ENCODE peak calls at places on chromosomes 12 and 14, in eight cellular contexts. One of them, this sample, is unnamed.

GRCh38 chr14:90603336-90603735 is 206.5 kb downstream of the CALM1 start:
- DNase-seq in endothelial cell of umbilical vein: peak; percentile 72
- DNase-seq in stomach: no peak
- DNase-seq in spleen: no peak
- DNase-seq in breast epithelium: no peak
- DNase-seq in SK-N-SH: no peak
- DNase-seq in transverse colon: no peak
- DNase-seq in HCT116: no peak
- DNase-seq in this sample: no peak

GRCh38 chr12:49296034-49296835 is 1.3 kb downstream of the PRPH start:
- DNase-seq in endothelial cell of umbilical vein: no peak
- DNase-seq in stomach: peak; percentile 57
- DNase-seq in spleen: peak; percentile 86
- DNase-seq in breast epithelium: no peak
- DNase-seq in SK-N-SH: peak; percentile 39
- DNase-seq in transverse colon: peak; percentile 66
- DNase-seq in HCT116: no peak
- DNase-seq in this sample: no peak

GRCh38 chr12:92034858-92035401 is 110.7 kb downstream of the BTG1 start:
- DNase-seq in endothelial cell of umbilical vein: peak; percentile 87
- DNase-seq in stomach: peak; percentile 59
- DNase-seq in spleen: peak; percentile 85
- DNase-seq in breast epithelium: peak; percentile 61
- DNase-seq in SK-N-SH: peak; percentile 40
- DNase-seq in transverse colon: peak; percentile 73
- DNase-seq in HCT116: peak; percentile 6
- DNase-seq in this sample: peak; percentile 84

GRCh38 chr14:23910081-23910875 is 43.3 kb upstream of the DHRS4 start:
- DNase-seq in endothelial cell of umbilical vein: peak; percentile 58
- DNase-seq in stomach: peak; percentile 69
- DNase-seq in spleen: no peak
- DNase-seq in breast epithelium: no peak
- DNase-seq in SK-N-SH: peak; percentile 73
- DNase-seq in transverse colon: peak; percentile 54
- DNase-seq in HCT116: peak; percentile 38
- DNase-seq in this sample: no peak

GRCh38 chr14:101123639-101124525 is 220.4 kb upstream of the RTL1 start:
- DNase-seq in endothelial cell of umbilical vein: no peak
- DNase-seq in stomach: peak; percentile 17
- DNase-seq in spleen: no peak
- DNase-seq in breast epithelium: no peak
- DNase-seq in SK-N-SH: peak; percentile 11
- DNase-seq in transverse colon: no peak
- DNase-seq in HCT116: no peak
- DNase-seq in this sample: peak; percentile 2

GRCh38 chr12:108237272-108237671 is 101.8 kb downstream of the CMKLR1 start:
- DNase-seq in endothelial cell of umbilical vein: no peak
- DNase-seq in stomach: no peak
- DNase-seq in spleen: no peak
- DNase-seq in breast epithelium: no peak
- DNase-seq in SK-N-SH: no peak
- DNase-seq in transverse colon: no peak
- DNase-seq in HCT116: peak; percentile 40
- DNase-seq in this sample: no peak

GRCh38 chr12:105983622-105984325 is 155.0 kb downstream of the NUAK1 start:
- DNase-seq in endothelial cell of umbilical vein: no peak
- DNase-seq in stomach: no peak
- DNase-seq in spleen: no peak
- DNase-seq in breast epithelium: peak; percentile 19
- DNase-seq in SK-N-SH: no peak
- DNase-seq in transverse colon: no peak
- DNase-seq in HCT116: no peak
- DNase-seq in this sample: no peak

GRCh38 chr12:1553546-1553945 is 40.8 kb downstream of the FBXL14 start:
- DNase-seq in endothelial cell of umbilical vein: no peak
- DNase-seq in stomach: no peak
- DNase-seq in spleen: no peak
- DNase-seq in breast epithelium: no peak
- DNase-seq in SK-N-SH: no peak
- DNase-seq in transverse colon: no peak
- DNase-seq in HCT116: no peak
- DNase-seq in this sample: no peak

GRCh38 chr12:90036641-90037040 is 328.0 kb upstream of the ATP2B1 start:
- DNase-seq in endothelial cell of umbilical vein: peak; percentile 13
- DNase-seq in stomach: no peak
- DNase-seq in spleen: no peak
- DNase-seq in breast epithelium: no peak
- DNase-seq in SK-N-SH: no peak
- DNase-seq in transverse colon: no peak
- DNase-seq in HCT116: no peak
- DNase-seq in this sample: no peak

GRCh38 chr12:571795-572531 is 91.3 kb downstream of the NINJ2 start:
- DNase-seq in endothelial cell of umbilical vein: peak; percentile 6
- DNase-seq in stomach: peak; percentile 40
- DNase-seq in spleen: no peak
- DNase-seq in breast epithelium: no peak
- DNase-seq in SK-N-SH: no peak
- DNase-seq in transverse colon: no peak
- DNase-seq in HCT116: peak; percentile 19
- DNase-seq in this sample: no peak

GRCh38 chr14:28681681-28682080 is 84.9 kb upstream of the FOXG1 start:
- DNase-seq in endothelial cell of umbilical vein: no peak
- DNase-seq in stomach: no peak
- DNase-seq in spleen: no peak
- DNase-seq in breast epithelium: no peak
- DNase-seq in SK-N-SH: no peak
- DNase-seq in transverse colon: no peak
- DNase-seq in HCT116: no peak
- DNase-seq in this sample: no peak

GRCh38 chr14:20177433-20177974 is 13.2 kb upstream of the OR11G2 start:
- DNase-seq in endothelial cell of umbilical vein: no peak
- DNase-seq in stomach: no peak
- DNase-seq in spleen: no peak
- DNase-seq in breast epithelium: no peak
- DNase-seq in SK-N-SH: no peak
- DNase-seq in transverse colon: no peak
- DNase-seq in HCT116: no peak
- DNase-seq in this sample: no peak

GRCh38 chr14:20184181-20184580 is 6.5 kb upstream of the OR11G2 start:
- DNase-seq in endothelial cell of umbilical vein: no peak
- DNase-seq in stomach: no peak
- DNase-seq in spleen: no peak
- DNase-seq in breast epithelium: no peak
- DNase-seq in SK-N-SH: no peak
- DNase-seq in transverse colon: no peak
- DNase-seq in HCT116: no peak
- DNase-seq in this sample: no peak

GRCh38 chr14:20179880-20180279 is 10.8 kb upstream of the OR11G2 start:
- DNase-seq in endothelial cell of umbilical vein: no peak
- DNase-seq in stomach: no peak
- DNase-seq in spleen: no peak
- DNase-seq in breast epithelium: no peak
- DNase-seq in SK-N-SH: no peak
- DNase-seq in transverse colon: no peak
- DNase-seq in HCT116: no peak
- DNase-seq in this sample: no peak

GRCh38 chr14:20176330-20176729 is 14.4 kb upstream of the OR11G2 start:
- DNase-seq in endothelial cell of umbilical vein: no peak
- DNase-seq in stomach: no peak
- DNase-seq in spleen: no peak
- DNase-seq in breast epithelium: no peak
- DNase-seq in SK-N-SH: no peak
- DNase-seq in transverse colon: no peak
- DNase-seq in HCT116: no peak
- DNase-seq in this sample: no peak

GRCh38 chr14:20179218-20179617 is 11.5 kb upstream of the OR11G2 start:
- DNase-seq in endothelial cell of umbilical vein: no peak
- DNase-seq in stomach: no peak
- DNase-seq in spleen: no peak
- DNase-seq in breast epithelium: no peak
- DNase-seq in SK-N-SH: no peak
- DNase-seq in transverse colon: peak; percentile 8
- DNase-seq in HCT116: no peak
- DNase-seq in this sample: no peak
- H3K9me3 ChIP-seq in endothelial cell of umbilical vein: peaks cover 6% of the 10 kb centered on the region
- H3K9me3 ChIP-seq in stomach: no peaks in the 10 kb centered on the region
- H3K9me3 ChIP-seq in spleen: no peaks in the 10 kb centered on the region
- H3K9me3 ChIP-seq in breast epithelium: no peaks in the 10 kb centered on the region
- H3K9me3 ChIP-seq in SK-N-SH: no peaks in the 10 kb centered on the region
- H3K9me3 ChIP-seq in transverse colon: no peaks in the 10 kb centered on the region
- H3K9me3 ChIP-seq in HCT116: no peaks in the 10 kb centered on the region
- H3K9me3 ChIP-seq in this sample: no peaks in the 10 kb centered on the region

GRCh38 chr12:111687952-111688351 is 2.1 kb downstream of the ACAD10 start:
- DNase-seq in endothelial cell of umbilical vein: no peak
- DNase-seq in stomach: no peak
- DNase-seq in spleen: no peak
- DNase-seq in breast epithelium: no peak
- DNase-seq in SK-N-SH: no peak
- DNase-seq in transverse colon: no peak
- DNase-seq in HCT116: no peak
- DNase-seq in this sample: no peak

GRCh38 chr12:111691262-111691661 is 5.4 kb downstream of the ACAD10 start:
- DNase-seq in endothelial cell of umbilical vein: no peak
- DNase-seq in stomach: no peak
- DNase-seq in spleen: no peak
- DNase-seq in breast epithelium: no peak
- DNase-seq in SK-N-SH: no peak
- DNase-seq in transverse colon: no peak
- DNase-seq in HCT116: no peak
- DNase-seq in this sample: no peak

GRCh38 chr12:111692575-111693210 is 6.8 kb downstream of the ACAD10 start:
- DNase-seq in endothelial cell of umbilical vein: no peak
- DNase-seq in stomach: no peak
- DNase-seq in spleen: no peak
- DNase-seq in breast epithelium: no peak
- DNase-seq in SK-N-SH: no peak
- DNase-seq in transverse colon: no peak
- DNase-seq in HCT116: no peak
- DNase-seq in this sample: no peak

DNA sequence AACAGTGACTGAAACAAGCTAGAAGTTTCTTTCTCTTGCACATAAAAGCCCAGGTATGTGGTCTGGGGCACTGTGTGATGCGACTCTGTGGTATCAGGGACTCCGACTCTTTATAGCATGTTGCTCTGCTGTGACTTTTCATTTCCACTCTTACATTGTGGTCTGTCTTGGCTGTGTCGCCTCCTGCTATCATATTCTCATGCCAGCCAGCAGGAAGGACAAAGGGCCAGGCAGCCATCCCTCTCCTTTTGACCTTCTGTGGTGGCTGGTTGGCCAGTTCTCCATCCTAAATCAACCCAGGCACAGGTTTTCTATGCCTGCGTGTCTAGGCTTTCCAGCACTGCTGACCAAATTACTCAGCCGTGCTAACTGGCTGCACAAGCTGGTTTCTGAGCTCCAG is 8.0 kb downstream of the ACAD10 start:
- DNase-seq in endothelial cell of umbilical vein: no peak
- DNase-seq in stomach: no peak
- DNase-seq in spleen: no peak
- DNase-seq in breast epithelium: no peak
- DNase-seq in SK-N-SH: no peak
- DNase-seq in transverse colon: no peak
- DNase-seq in HCT116: no peak
- DNase-seq in this sample: no peak
- TF ChIP-seq POLR2AphosphoS5 in endothelial cell of umbilical vein: no peak
- TF ChIP-seq POLR2AphosphoS5 in stomach: no peak
- TF ChIP-seq POLR2AphosphoS5 in spleen: no peak
- TF ChIP-seq POLR2AphosphoS5 in breast epithelium: no peak
- TF ChIP-seq POLR2AphosphoS5 in SK-N-SH: no peak
- TF ChIP-seq POLR2AphosphoS5 in transverse colon: no peak
- TF ChIP-seq POLR2AphosphoS5 in HCT116: no peak
- TF ChIP-seq POLR2AphosphoS5 in this sample: no peak

DNA sequence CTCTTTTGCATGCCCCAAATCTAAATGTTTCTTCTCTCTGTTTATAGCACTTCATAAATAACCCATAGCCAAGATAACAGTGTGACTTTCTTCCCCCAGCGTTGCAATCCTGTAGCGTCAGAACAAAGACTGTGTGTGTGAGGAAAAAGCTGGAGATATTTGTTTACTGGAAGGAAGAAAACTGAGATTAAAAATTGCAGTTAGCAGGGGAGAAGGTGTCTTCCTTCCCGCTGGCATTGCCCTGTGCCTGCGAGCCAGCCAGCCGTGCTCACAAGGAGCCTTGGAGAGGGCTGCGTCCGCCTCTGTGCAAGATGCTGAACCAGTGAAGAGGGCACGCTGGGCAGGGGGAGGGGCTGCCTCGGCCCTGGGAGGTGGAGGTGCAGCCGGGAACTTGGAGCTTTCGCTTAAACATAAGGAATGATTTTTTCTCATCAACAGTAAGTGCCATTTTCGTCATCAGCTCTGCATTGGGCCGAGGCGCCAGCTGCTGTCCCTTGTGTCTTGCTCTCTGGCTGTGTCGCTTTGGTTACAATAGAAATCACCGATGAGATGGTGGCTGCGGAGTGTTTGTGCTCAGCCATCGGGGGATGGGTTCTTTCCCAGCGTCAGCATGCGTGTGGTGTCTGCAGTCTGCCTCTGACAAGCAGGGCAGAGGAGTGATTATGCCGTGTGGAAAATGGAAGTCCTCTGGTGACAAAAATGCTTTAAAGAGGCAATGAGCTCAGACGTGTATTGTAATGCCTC is 97.3 kb downstream of the ESR2 start:
- DNase-seq in endothelial cell of umbilical vein: peak; percentile 22
- DNase-seq in stomach: peak; percentile 40
- DNase-seq in spleen: peak; percentile 85
- DNase-seq in breast epithelium: no peak
- DNase-seq in SK-N-SH: peak; percentile 79
- DNase-seq in transverse colon: no peak
- DNase-seq in HCT116: no peak
- DNase-seq in this sample: no peak
- H3K27ac ChIP-seq in endothelial cell of umbilical vein: no peak overlapping the region
- H3K27ac ChIP-seq in stomach: peak overlapping the region; percentile 40
- H3K27ac ChIP-seq in spleen: peak overlapping the region; percentile 69
- H3K27ac ChIP-seq in breast epithelium: no peak overlapping the region
- H3K27ac ChIP-seq in SK-N-SH: peak overlapping the region; percentile 77
- H3K27ac ChIP-seq in transverse colon: no peak overlapping the region
- H3K27ac ChIP-seq in HCT116: no peak overlapping the region
- H3K27ac ChIP-seq in this sample: peak overlapping the region; percentile 30

GRCh38 chr12:34405286-34406227 is 383.3 kb downstream of the ALG10 start:
- DNase-seq in endothelial cell of umbilical vein: no peak
- DNase-seq in stomach: no peak
- DNase-seq in spleen: peak; percentile 54
- DNase-seq in breast epithelium: no peak
- DNase-seq in SK-N-SH: peak; percentile 0
- DNase-seq in transverse colon: peak; percentile 3
- DNase-seq in HCT116: no peak
- DNase-seq in this sample: peak; percentile 2

GRCh38 chr12:34404377-34405285 is 382.3 kb downstream of the ALG10 start:
- DNase-seq in endothelial cell of umbilical vein: no peak
- DNase-seq in stomach: peak; percentile 15
- DNase-seq in spleen: peak; percentile 43
- DNase-seq in breast epithelium: peak; percentile 8
- DNase-seq in SK-N-SH: peak; percentile 0
- DNase-seq in transverse colon: peak; percentile 1
- DNase-seq in HCT116: no peak
- DNase-seq in this sample: peak; percentile 1

GRCh38 chr12:34402228-34402898 is 380.1 kb downstream of the ALG10 start:
- DNase-seq in endothelial cell of umbilical vein: no peak
- DNase-seq in stomach: peak; percentile 17
- DNase-seq in spleen: peak; percentile 48
- DNase-seq in breast epithelium: peak; percentile 8
- DNase-seq in SK-N-SH: no peak
- DNase-seq in transverse colon: peak; percentile 1
- DNase-seq in HCT116: no peak
- DNase-seq in this sample: peak; percentile 1

GRCh38 chr12:34402899-34403705 is 380.8 kb downstream of the ALG10 start:
- DNase-seq in endothelial cell of umbilical vein: no peak
- DNase-seq in stomach: peak; percentile 16
- DNase-seq in spleen: peak; percentile 68
- DNase-seq in breast epithelium: peak; percentile 10
- DNase-seq in SK-N-SH: peak; percentile 0
- DNase-seq in transverse colon: peak; percentile 3
- DNase-seq in HCT116: no peak
- DNase-seq in this sample: peak; percentile 3

GRCh38 chr12:34403706-34404376 is 381.5 kb downstream of the ALG10 start:
- DNase-seq in endothelial cell of umbilical vein: no peak
- DNase-seq in stomach: peak; percentile 17
- DNase-seq in spleen: peak; percentile 51
- DNase-seq in breast epithelium: no peak
- DNase-seq in SK-N-SH: peak; percentile 0
- DNase-seq in transverse colon: peak; percentile 4
- DNase-seq in HCT116: no peak
- DNase-seq in this sample: peak; percentile 1
- H3K9me3 ChIP-seq in endothelial cell of umbilical vein: peaks cover 3% of the 10 kb centered on the region
- H3K9me3 ChIP-seq in stomach: peaks cover 32% of the 10 kb centered on the region
- H3K9me3 ChIP-seq in spleen: peaks cover 35% of the 10 kb centered on the region
- H3K9me3 ChIP-seq in breast epithelium: peaks cover 97% of the 10 kb centered on the region
- H3K9me3 ChIP-seq in SK-N-SH: peaks cover 5% of the 10 kb centered on the region
- H3K9me3 ChIP-seq in transverse colon: peaks cover 69% of the 10 kb centered on the region
- H3K9me3 ChIP-seq in HCT116: peaks cover 14% of the 10 kb centered on the region
- H3K9me3 ChIP-seq in this sample: no peaks in the 10 kb centered on the region